ENCODE peak calls at places on chromosomes 2 and 18, in eight cellular contexts. Y is AG04449, X is transverse colon, P is BE2C, R is thyroid gland, W is mesendoderm, F is tibial nerve, I is IMR-90. D is an unnamed sample.

GRCh38 chr2:71607490-71607889 is 154.1 kb downstream of the DYSF start:
- DNase-seq in Y (no peak), X (no peak), P (no peak), R (no peak), W (no peak), F (peak; percentile 7), I (no peak), D (no peak)

GRCh38 chr2:199966405-199966804 is 11.0 kb downstream of the MAIP1 start:
- DNase-seq in Y (no peak), X (no peak), P (no peak), R (no peak), W (no peak), F (no peak), I (no peak), D (no peak)

GRCh38 chr2:109215866-109216265 is 86.9 kb downstream of the SH3RF3 start:
- DNase-seq in Y (no peak), X (no peak), P (no peak), R (no peak), W (no peak), F (no peak), I (no peak), D (no peak)

GRCh38 chr2:201149064-201149820 is 33.3 kb downstream of the CFLAR start:
- DNase-seq in Y (peak; percentile 77), X (no peak), P (no peak), R (no peak), W (peak; percentile 27), F (no peak), I (peak; percentile 96), D (no peak)

GRCh38 chr2:236264256-236264655 is at the start of gene ASB18:
- DNase-seq in Y (no peak), X (no peak), P (no peak), R (no peak), W (no peak), F (no peak), I (no peak), D (no peak)

GRCh38 chr2:136713739-136714138 is 51.6 kb upstream of the THSD7B start:
- DNase-seq in Y (no peak), X (no peak), P (no peak), R (no peak), W (no peak), F (no peak), I (no peak), D (no peak)

GRCh38 chr2:174571669-174572323 is 25.8 kb downstream of the WIPF1 start:
- DNase-seq in Y (no peak), X (no peak), P (no peak), R (no peak), W (no peak), F (no peak), I (no peak), D (no peak)

GRCh38 chr18:23300211-23300887 is 152.7 kb upstream of the RIOK3 start:
- DNase-seq in Y (no peak), X (no peak), P (no peak), R (peak; percentile 80), W (no peak), F (no peak), I (peak; percentile 41), D (no peak)

GRCh38 chr2:109369671-109370191 is 240.7 kb downstream of the SH3RF3 start:
- DNase-seq in Y (no peak), X (no peak), P (no peak), R (no peak), W (no peak), F (no peak), I (no peak), D (no peak)

GRCh38 chr18:23864620-23865019 is 149.9 kb upstream of the TTC39C start:
- DNase-seq in Y (no peak), X (no peak), P (no peak), R (peak; percentile 13), W (no peak), F (no peak), I (no peak), D (no peak)

GRCh38 chr2:74379851-74380789 is at the start of gene DCTN1:
- DNase-seq in Y (peak; percentile 23), X (peak; percentile 43), P (peak; percentile 53), R (peak; percentile 42), W (peak; percentile 84), F (no peak), I (peak; percentile 80), D (no peak)

GRCh38 chr2:121046335-121046734 is 238.7 kb downstream of the TFCP2L1 start:
- DNase-seq in Y (no peak), X (no peak), P (no peak), R (no peak), W (no peak), F (no peak), I (no peak), D (no peak)

GRCh38 chr2:204533629-204534370 is 11.5 kb upstream of the PARD3B start:
- DNase-seq in Y (no peak), X (no peak), P (no peak), R (no peak), W (no peak), F (no peak), I (peak; percentile 69), D (no peak)

GRCh38 chr18:33097126-33097525 is 324.3 kb upstream of the KLHL14 start:
- DNase-seq in Y (no peak), X (no peak), P (no peak), R (no peak), W (no peak), F (no peak), I (no peak), D (no peak)

GRCh38 chr2:46372475-46372874 is 75.3 kb downstream of the EPAS1 start:
- DNase-seq in Y (no peak), X (no peak), P (no peak), R (no peak), W (no peak), F (no peak), I (no peak), D (no peak)

DNA sequence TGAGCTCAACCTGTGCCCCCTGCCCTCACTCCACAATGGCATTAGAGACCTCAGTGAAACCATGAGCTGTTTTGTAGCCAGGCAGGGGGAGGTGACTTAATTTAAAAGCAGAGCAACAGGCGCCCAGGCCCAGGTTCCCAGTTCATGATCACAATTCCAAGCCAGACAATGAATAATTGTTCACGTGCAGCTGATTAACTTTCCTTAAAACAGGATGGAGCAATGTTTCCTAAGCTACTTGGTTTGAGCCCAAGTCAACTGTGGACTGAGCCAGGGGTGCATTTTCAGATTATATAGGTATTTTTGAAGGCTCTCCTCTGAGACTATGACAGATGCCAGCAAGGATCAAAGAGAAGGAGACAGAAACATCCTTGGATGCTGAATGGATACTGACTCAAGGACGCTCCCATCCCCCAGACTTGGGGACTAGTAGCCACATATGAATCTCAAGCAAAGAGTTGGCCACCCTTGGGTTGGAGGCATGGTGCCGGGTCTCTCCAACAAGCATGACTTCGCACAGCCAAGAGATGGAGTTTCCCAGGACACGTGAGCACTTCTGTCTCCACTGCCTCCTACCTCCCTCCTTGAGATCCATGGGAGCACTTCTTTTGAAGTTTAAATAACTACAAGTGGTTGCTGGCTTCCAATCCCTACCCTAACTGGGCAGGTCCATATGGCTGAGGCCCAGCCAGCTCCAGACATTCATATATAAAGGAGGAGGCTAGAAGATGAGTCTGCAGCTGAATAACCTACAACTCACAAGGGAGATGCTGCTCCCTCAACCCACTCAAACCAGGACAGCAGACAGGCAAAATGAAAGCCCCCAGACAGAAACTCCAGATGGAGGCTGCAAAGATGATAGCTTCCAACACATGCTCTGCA is 12.7 kb downstream of the SMAD7 start:
- DNase-seq in Y (no peak), X (no peak), P (no peak), R (no peak), W (no peak), F (no peak), I (no peak), D (no peak)
- H3K4me3 ChIP-seq in Y (no peak overlapping the region), X (no peak overlapping the region), P (no peak overlapping the region), R (no peak overlapping the region), W (no peak overlapping the region), F (no peak overlapping the region), I (no peak overlapping the region), D (no peak overlapping the region)

GRCh38 chr2:218927411-218927810 is 32.1 kb upstream of the CDK5R2 start:
- DNase-seq in Y (no peak), X (no peak), P (no peak), R (no peak), W (no peak), F (no peak), I (no peak), D (no peak)
- H3K4me3 ChIP-seq in Y (no peak overlapping the region), X (no peak overlapping the region), P (no peak overlapping the region), R (no peak overlapping the region), W (no peak overlapping the region), F (no peak overlapping the region), I (no peak overlapping the region), D (no peak overlapping the region)

DNA sequence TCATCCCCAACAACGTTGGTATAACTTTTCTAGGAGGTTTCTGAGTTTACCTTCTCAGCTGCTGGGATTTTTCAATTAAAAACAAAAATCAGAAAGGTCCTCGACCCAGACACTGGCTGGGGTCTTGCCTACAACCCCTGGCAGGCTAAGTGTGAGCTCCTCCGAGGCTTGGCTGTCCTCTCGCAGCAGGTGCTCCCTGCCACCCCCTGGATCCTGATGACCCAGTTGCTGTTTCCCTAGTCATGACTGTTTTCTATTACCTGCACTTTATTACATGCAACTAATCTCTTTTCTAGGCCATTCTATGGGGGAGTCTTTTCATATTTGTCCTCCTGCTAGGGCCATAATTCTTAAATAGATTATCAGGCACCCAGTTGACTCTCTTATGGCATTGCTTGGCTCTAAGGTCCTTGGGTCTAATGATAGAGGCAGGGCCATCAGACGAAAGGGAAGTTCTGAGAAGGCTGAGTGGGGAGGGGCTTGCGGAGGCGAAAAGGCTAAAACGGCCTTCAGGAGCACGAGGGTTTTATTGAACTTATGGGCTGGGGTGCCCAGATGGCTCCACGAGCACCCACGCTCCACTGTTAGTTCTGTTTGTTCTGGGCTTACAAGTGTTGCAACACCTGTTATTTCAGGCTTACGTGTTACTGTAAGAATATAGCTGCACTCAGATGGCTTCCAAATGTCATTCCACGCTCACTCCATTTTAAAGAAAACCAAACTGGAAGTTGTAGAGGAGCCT is 166.0 kb downstream of the NCK2 start:
- DNase-seq in Y (no peak), X (no peak), P (no peak), R (no peak), W (no peak), F (no peak), I (no peak), D (no peak)
- H3K4me3 ChIP-seq in Y (no peak overlapping the region), X (no peak overlapping the region), P (no peak overlapping the region), R (no peak overlapping the region), W (no peak overlapping the region), F (no peak overlapping the region), I (no peak overlapping the region), D (no peak overlapping the region)

GRCh38 chr18:58805482-58806187 is 59.0 kb upstream of the ZNF532 start:
- DNase-seq in Y (no peak), X (no peak), P (no peak), R (no peak), W (no peak), F (no peak), I (no peak), D (no peak)
- H3K4me3 ChIP-seq in Y (no peak overlapping the region), X (no peak overlapping the region), P (no peak overlapping the region), R (no peak overlapping the region), W (no peak overlapping the region), F (no peak overlapping the region), I (no peak overlapping the region), D (no peak overlapping the region)

GRCh38 chr18:74457043-74457742 is at the start of gene DIPK1C:
- DNase-seq in Y (no peak), X (no peak), P (no peak), R (peak; percentile 3), W (no peak), F (no peak), I (no peak), D (no peak)
- H3K4me3 ChIP-seq in Y (no peak within 1 kb of the TSS), X (peak within 1 kb of the TSS; percentile 17), P (no peak within 1 kb of the TSS), R (no peak within 1 kb of the TSS), W (peak within 1 kb of the TSS; percentile 17), F (peak within 1 kb of the TSS; percentile 25), I (no peak within 1 kb of the TSS), D (peak within 1 kb of the TSS; percentile 31)